ENCODE peak calls at places on chromosomes 12 and 14, in four cellular contexts. V is HepG2, K is K562, C is H1. J is an unnamed sample.

GRCh38 chr14:95510804-95511203 is 5.6 kb downstream of the SYNE3 start:
- DNase-seq in C (no peak), V (no peak), K (no peak), J (no peak)

GRCh38 chr12:124752437-124753229 is 111.0 kb downstream of the SCARB1 start:
- DNase-seq in C (no peak), K (no peak), V (no peak), J (no peak)

GRCh38 chr14:102737402-102738372 is 39.6 kb upstream of the TRAF3 start:
- DNase-seq in C (no peak), V (no peak), K (no peak), J (no peak)

GRCh38 chr12:130436741-130437501 is 99.2 kb downstream of the PIWIL1 start:
- DNase-seq in C (no peak), V (no peak), K (no peak), J (no peak)

GRCh38 chr12:116708826-116709756 is 28.8 kb downstream of the SPRING1 start:
- DNase-seq in C (no peak), V (peak), K (no peak), J (no peak)

GRCh38 chr14:50633954-50634353 is 34.2 kb downstream of the SAV1 start:
- DNase-seq in C (no peak), V (no peak), K (no peak), J (no peak)

GRCh38 chr12:42446761-42447160 is 120.8 kb downstream of the PPHLN1 start:
- DNase-seq in V (no peak), K (no peak), C (peak), J (no peak)

GRCh38 chr12:768434-768833 is 16.1 kb downstream of the WNK1 start:
- DNase-seq in V (no peak), C (no peak), K (no peak), J (no peak)

GRCh38 chr14:55245657-55246268 is 25.5 kb upstream of the FBXO34 start:
- DNase-seq in K (no peak), V (peak), C (no peak), J (no peak)

GRCh38 chr12:111454311-111454710 is 48.6 kb downstream of the SH2B3 start:
- DNase-seq in K (no peak), V (no peak), C (peak), J (no peak)

GRCh38 chr12:118360785-118361404 is 11.8 kb downstream of the TAOK3 start:
- DNase-seq in V (no peak), K (peak), C (no peak), J (no peak)

GRCh38 chr14:31692376-31692781 is 131.2 kb downstream of the NUBPL start:
- DNase-seq in V (no peak), K (no peak), C (no peak), J (no peak)

GRCh38 chr12:38664661-38665269 is 240.6 kb downstream of the CPNE8 start:
- DNase-seq in V (peak), C (no peak), K (no peak), J (peak)

GRCh38 chr14:92794547-92794941 is 439 bp downstream of the GOLGA5 start:
- DNase-seq in V (no peak), K (peak), C (no peak), J (no peak)

GRCh38 chr14:86897704-86898513 is 1095.1 kb downstream of the GALC start:
- DNase-seq in K (no peak), V (peak), C (no peak), J (no peak)

GRCh38 chr14:83164016-83164415 is 1630.4 kb upstream of the SEL1L start:
- DNase-seq in V (no peak), C (no peak), K (no peak), J (no peak)

GRCh38 chr12:89040146-89040964 is 311.9 kb downstream of the DUSP6 start:
- DNase-seq in K (no peak), C (no peak), V (no peak), J (no peak)

GRCh38 chr12:40325349-40325960 is 100.7 kb downstream of the LRRK2 start:
- DNase-seq in V (peak), C (no peak), K (peak), J (no peak)

GRCh38 chr12:76407710-76408109 is 59.5 kb upstream of the BBS10 start:
- DNase-seq in K (no peak), C (no peak), V (no peak), J (no peak)

GRCh38 chr12:59085680-59086079 is 165.4 kb upstream of the LRIG3 start:
- DNase-seq in V (no peak), K (no peak), C (no peak), J (no peak)

GRCh38 chr12:57046392-57046791 is 3.5 kb downstream of the MYO1A start:
- DNase-seq in K (no peak), V (no peak), C (no peak), J (no peak)

GRCh38 chr12:108612788-108613282 is 15.0 kb upstream of the TMEM119 start:
- DNase-seq in C (no peak), K (no peak), V (no peak), J (no peak)

GRCh38 chr14:69886843-69887242 is 7.6 kb downstream of the SMOC1 start:
- DNase-seq in K (no peak), C (no peak), V (no peak), J (no peak)

GRCh38 chr12:52956987-52957386 is 8.1 kb downstream of the KRT18 start:
- DNase-seq in C (no peak), K (peak), V (no peak), J (no peak)

GRCh38 chr12:90229771-90230170 is 521.1 kb upstream of the ATP2B1 start:
- DNase-seq in C (no peak), V (no peak), K (no peak), J (no peak)

GRCh38 chr14:36507847-36508417 is 12.1 kb downstream of the NKX2-1 start:
- DNase-seq in V (no peak), C (no peak), K (no peak), J (no peak)

GRCh38 chr14:35669782-35670181 is 135.8 kb downstream of the INSM2 start:
- DNase-seq in C (no peak), K (no peak), V (no peak), J (no peak)

GRCh38 chr12:26277511-26278246 is 82.3 kb downstream of the SSPN start:
- DNase-seq in K (no peak), V (no peak), C (no peak), J (no peak)

GRCh38 chr14:66708262-66708661 is 200.3 kb downstream of the GPHN start:
- DNase-seq in K (no peak), C (no peak), V (no peak), J (no peak)

DNA sequence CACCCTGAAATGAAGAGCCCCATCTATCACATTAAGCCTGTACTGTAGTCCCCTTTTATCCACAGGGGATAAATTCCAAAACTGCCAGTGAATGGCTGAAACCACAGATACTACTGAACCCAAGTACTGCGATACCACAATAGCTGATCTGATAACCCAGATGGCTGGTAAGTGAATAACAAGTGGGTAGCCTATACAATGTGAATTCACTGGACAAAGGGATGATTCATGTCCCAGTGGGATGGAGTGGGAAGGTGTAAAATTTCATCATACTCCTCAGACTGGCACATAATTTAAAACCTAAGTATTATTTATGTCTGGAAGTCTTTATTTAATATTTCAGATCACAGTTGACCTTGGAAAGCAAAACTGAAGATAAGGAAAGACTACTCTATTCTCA is 201.3 kb downstream of the GPHN start:
- DNase-seq in V (peak), C (no peak), K (no peak), J (no peak)
- TF ChIP-seq SP1 in V (no peak), C (no peak), K (no peak), J (no peak)

GRCh38 chr12:3218150-3218845 is 141.1 kb downstream of the TSPAN9 start:
- DNase-seq in K (no peak), C (no peak), V (no peak), J (no peak)
- TF ChIP-seq TAF1 in K (no peak), C (no peak), V (no peak), J (no peak)

GRCh38 chr12:48261773-48262172 is 58.7 kb upstream of the OR10AD1 start:
- DNase-seq in C (no peak), K (no peak), V (no peak), J (no peak)
- TF ChIP-seq SP1 in C (no peak), K (no peak), V (no peak), J (no peak)

DNA sequence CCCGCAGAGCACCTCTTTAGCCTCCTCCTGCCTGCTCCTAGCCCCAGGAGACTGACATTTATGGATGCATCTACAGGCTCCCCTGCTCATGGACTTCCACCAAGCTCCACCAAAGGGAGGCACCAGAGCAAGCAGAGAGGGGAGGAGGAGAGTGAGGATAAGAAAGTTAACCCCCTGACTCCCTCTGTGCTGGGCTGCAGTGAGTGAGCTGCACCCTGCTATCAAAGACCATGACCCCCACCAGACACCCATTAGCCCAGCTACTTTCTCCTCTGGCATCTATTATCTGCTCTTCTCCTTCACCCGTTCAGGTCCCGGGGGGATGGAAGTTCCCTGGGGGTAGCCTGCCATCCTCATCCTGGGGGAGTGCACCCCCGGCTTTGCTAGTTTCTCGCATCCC is 45.4 kb downstream of the FOXN3 start:
- DNase-seq in K (no peak), C (no peak), V (no peak), J (no peak)
- TF ChIP-seq TAF1 in K (no peak), C (no peak), V (no peak), J (no peak)

DNA sequence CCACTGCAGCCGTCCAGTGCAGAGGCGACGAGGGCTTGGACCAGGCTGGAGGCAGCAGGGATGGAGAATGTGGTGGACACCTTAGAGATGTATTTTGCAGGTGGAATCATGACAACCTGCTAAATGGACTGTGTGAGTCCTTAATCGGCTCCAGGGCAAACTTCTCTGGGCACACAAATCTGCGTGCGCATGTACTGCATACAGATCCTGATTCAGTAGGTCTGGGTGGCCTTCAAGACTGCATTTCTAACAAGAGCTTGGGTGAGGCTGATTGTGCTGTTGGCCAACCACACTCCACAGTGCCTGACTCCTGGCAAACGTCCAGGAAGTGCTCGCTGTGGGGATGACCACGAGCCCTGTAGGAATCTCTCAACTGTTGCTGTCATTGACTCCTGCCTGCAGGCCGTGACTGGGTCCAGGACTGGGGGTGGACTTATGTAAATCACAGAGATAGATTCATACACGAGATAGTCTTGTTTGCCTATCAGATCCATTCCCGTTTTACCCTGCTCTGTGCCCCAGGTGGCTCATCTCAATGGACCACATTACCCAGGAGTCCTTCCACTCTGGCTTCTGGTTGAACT is 27.2 kb downstream of the JDP2 start:
- DNase-seq in C (no peak), K (no peak), V (peak), J (no peak)
- TF ChIP-seq SP1 in C (no peak), K (no peak), V (no peak), J (no peak)

GRCh38 chr12:51240971-51241370 is 2.3 kb downstream of the DAZAP2 start:
- DNase-seq in C (no peak), V (no peak), K (no peak), J (no peak)
- TF ChIP-seq TAF1 in C (no peak), V (no peak), K (no peak), J (no peak)

GRCh38 chr14:104107611-104108569 is 22.4 kb downstream of the ASPG start:
- DNase-seq in V (no peak), C (peak), K (peak), J (no peak)
- TF ChIP-seq SP1 in V (no peak), C (no peak), K (no peak), J (no peak)